ENCODE peak calls at places on chromosomes 11 and 22, in seven cellular contexts. F is fibroblast of mammary gland, X is psoas muscle, O is endodermal cell, T is GM12864, H is neuronal stem cell, W is astrocyte of the cerebellum. U is an unnamed sample.

GRCh38 chr22:46352691-46353386 is 17.3 kb downstream of the TRMU start:
- DNase-seq in F (peak), X (peak), O (peak), T (no peak), H (no peak), W (no peak), U (no peak)

GRCh38 chr11:110712643-110713468 is 619 bp upstream of the ARHGAP20 start:
- DNase-seq in F (peak), X (peak), O (no peak), T (no peak), H (peak), W (peak), U (no peak)

GRCh38 chr22:25404556-25404922 is 159.9 kb upstream of the GRK3 start:
- DNase-seq in F (no peak), X (no peak), O (peak), T (no peak), H (no peak), W (no peak), U (no peak)

GRCh38 chr11:118171274-118172062 is 5.0 kb downstream of the SCN2B start:
- DNase-seq in F (peak), X (peak), O (peak), T (peak), H (peak), W (peak), U (no peak)

GRCh38 chr11:107482234-107482633 is 24.6 kb upstream of the CWF19L2 start:
- DNase-seq in F (no peak), X (no peak), O (no peak), T (no peak), H (no peak), W (no peak), U (no peak)

GRCh38 chr11:608751-609354 is 6.9 kb downstream of the IRF7 start:
- DNase-seq in F (no peak), X (no peak), O (no peak), T (no peak), H (no peak), W (no peak), U (no peak)

GRCh38 chr11:12569499-12570040 is 104.7 kb upstream of the TEAD1 start:
- DNase-seq in F (peak), X (no peak), O (no peak), T (no peak), H (no peak), W (no peak), U (no peak)

GRCh38 chr11:62143727-62144126 is 19.9 kb downstream of the INCENP start:
- DNase-seq in F (no peak), X (no peak), O (peak), T (no peak), H (no peak), W (no peak), U (no peak)

GRCh38 chr11:73330569-73331093 is 22.6 kb downstream of the ARHGEF17 start:
- DNase-seq in F (peak), X (peak), O (peak), T (no peak), H (no peak), W (no peak), U (no peak)

GRCh38 chr11:34219862-34220490 is 114.5 kb downstream of the NAT10 start:
- DNase-seq in F (no peak), X (peak), O (no peak), T (no peak), H (no peak), W (no peak), U (no peak)

GRCh38 chr11:9765320-9766101 is 101.6 kb downstream of the SWAP70 start:
- DNase-seq in F (peak), X (peak), O (peak), T (no peak), H (no peak), W (peak), U (peak)

GRCh38 chr11:120521176-120521575 is 9.6 kb downstream of the GRIK4 start:
- DNase-seq in F (no peak), X (no peak), O (no peak), T (no peak), H (no peak), W (no peak), U (no peak)

GRCh38 chr11:2139118-2139490 is at the start of gene IGF2:
- DNase-seq in F (no peak), X (peak), O (peak), T (no peak), H (no peak), W (no peak), U (no peak)

GRCh38 chr22:38674888-38675287 is 6.9 kb upstream of the TOMM22 start:
- DNase-seq in F (no peak), X (no peak), O (no peak), T (no peak), H (no peak), W (no peak), U (no peak)

GRCh38 chr11:134266841-134267251 is 9.3 kb upstream of the GLB1L3 start:
- DNase-seq in F (peak), X (no peak), O (no peak), T (no peak), H (no peak), W (no peak), U (peak)

GRCh38 chr11:2780850-2781412 is 81.1 kb upstream of the KCNQ1OT1 start:
- DNase-seq in F (no peak), X (no peak), O (peak), T (no peak), H (no peak), W (no peak), U (no peak)

GRCh38 chr11:108019870-108020540 is 11.3 kb downstream of the CUL5 start:
- DNase-seq in F (peak), X (peak), O (no peak), T (no peak), H (no peak), W (no peak), U (no peak)

GRCh38 chr11:92843455-92843854 is 126.0 kb upstream of the MTNR1B start:
- DNase-seq in F (no peak), X (no peak), O (no peak), T (no peak), H (no peak), W (no peak), U (no peak)

GRCh38 chr11:15591112-15591537 is 476.4 kb downstream of the INSC start:
- DNase-seq in F (no peak), X (no peak), O (no peak), T (no peak), H (no peak), W (no peak), U (no peak)

GRCh38 chr11:44750440-44751005 is 23.8 kb downstream of the TSPAN18 start:
- DNase-seq in F (no peak), X (no peak), O (peak), T (no peak), H (no peak), W (no peak), U (no peak)

GRCh38 chr22:20549232-20549841 is 41.9 kb downstream of the MED15 start:
- DNase-seq in F (peak), X (peak), O (no peak), T (no peak), H (no peak), W (no peak), U (no peak)

GRCh38 chr11:18706330-18707243 is 8.0 kb downstream of the TMEM86A start:
- DNase-seq in F (peak), X (peak), O (no peak), T (peak), H (no peak), W (no peak), U (no peak)

GRCh38 chr11:6655020-6655789 is 404 bp downstream of the DCHS1 start:
- DNase-seq in F (no peak), X (no peak), O (peak), T (no peak), H (no peak), W (no peak), U (no peak)

GRCh38 chr22:42926034-42926433 is 69.0 kb upstream of the ARFGAP3 start:
- DNase-seq in F (no peak), X (no peak), O (no peak), T (no peak), H (no peak), W (no peak), U (no peak)

GRCh38 chr11:83092488-83093384 is 21.0 kb upstream of the RAB30 start:
- DNase-seq in F (no peak), X (peak), O (no peak), T (no peak), H (no peak), W (no peak), U (no peak)

GRCh38 chr11:75431533-75432525 is 1.2 kb downstream of the KLHL35 start:
- DNase-seq in F (no peak), X (peak), O (peak), T (no peak), H (no peak), W (no peak), U (no peak)

GRCh38 chr22:46413725-46414379 is 78.3 kb downstream of the TRMU start:
- DNase-seq in F (no peak), X (no peak), O (peak), T (no peak), H (no peak), W (no peak), U (no peak)

GRCh38 chr11:128908391-128909246 is 17.5 kb downstream of the KCNJ5 start:
- DNase-seq in F (peak), X (peak), O (no peak), T (no peak), H (no peak), W (no peak), U (no peak)

GRCh38 chr11:84780689-84781293 is 846.4 kb downstream of the DLG2 start:
- DNase-seq in F (peak), X (no peak), O (no peak), T (no peak), H (peak), W (peak), U (peak)

GRCh38 chr11:83649468-83649915 is 363.3 kb upstream of the CCDC90B start:
- DNase-seq in F (no peak), X (no peak), O (no peak), T (no peak), H (peak), W (no peak), U (no peak)

GRCh38 chr11:68750197-68750987 is 928 bp downstream of the TESMIN start:
- DNase-seq in F (no peak), X (peak), O (peak), T (no peak), H (peak), W (no peak), U (no peak)

GRCh38 chr11:2888266-2888968 is 2.8 kb upstream of the CDKN1C start:
- DNase-seq in F (peak), X (peak), O (peak), T (no peak), H (peak), W (peak), U (peak)

GRCh38 chr22:44057411-44057987 is 33.4 kb downstream of the PARVB start:
- DNase-seq in F (peak), X (peak), O (no peak), T (no peak), H (no peak), W (no peak), U (no peak)

GRCh38 chr11:118109231-118109630 is 22.5 kb upstream of the SMIM35 start:
- DNase-seq in F (peak), X (peak), O (no peak), T (no peak), H (no peak), W (no peak), U (no peak)

GRCh38 chr22:20106205-20106848 is 9.6 kb upstream of the RANBP1 start:
- DNase-seq in F (no peak), X (peak), O (no peak), T (no peak), H (no peak), W (no peak), U (no peak)

GRCh38 chr11:46603704-46604308 is 10.0 kb upstream of the AMBRA1 start:
- DNase-seq in F (no peak), X (no peak), O (no peak), T (peak), H (no peak), W (no peak), U (no peak)

GRCh38 chr11:117816846-117817212 is 7.7 kb downstream of the FXYD2 start:
- DNase-seq in F (no peak), X (peak), O (peak), T (no peak), H (no peak), W (no peak), U (no peak)

GRCh38 chr22:45008853-45009751 is 703 bp downstream of the PHF21B start:
- DNase-seq in F (peak), X (no peak), O (peak), T (no peak), H (peak), W (no peak), U (no peak)

DNA sequence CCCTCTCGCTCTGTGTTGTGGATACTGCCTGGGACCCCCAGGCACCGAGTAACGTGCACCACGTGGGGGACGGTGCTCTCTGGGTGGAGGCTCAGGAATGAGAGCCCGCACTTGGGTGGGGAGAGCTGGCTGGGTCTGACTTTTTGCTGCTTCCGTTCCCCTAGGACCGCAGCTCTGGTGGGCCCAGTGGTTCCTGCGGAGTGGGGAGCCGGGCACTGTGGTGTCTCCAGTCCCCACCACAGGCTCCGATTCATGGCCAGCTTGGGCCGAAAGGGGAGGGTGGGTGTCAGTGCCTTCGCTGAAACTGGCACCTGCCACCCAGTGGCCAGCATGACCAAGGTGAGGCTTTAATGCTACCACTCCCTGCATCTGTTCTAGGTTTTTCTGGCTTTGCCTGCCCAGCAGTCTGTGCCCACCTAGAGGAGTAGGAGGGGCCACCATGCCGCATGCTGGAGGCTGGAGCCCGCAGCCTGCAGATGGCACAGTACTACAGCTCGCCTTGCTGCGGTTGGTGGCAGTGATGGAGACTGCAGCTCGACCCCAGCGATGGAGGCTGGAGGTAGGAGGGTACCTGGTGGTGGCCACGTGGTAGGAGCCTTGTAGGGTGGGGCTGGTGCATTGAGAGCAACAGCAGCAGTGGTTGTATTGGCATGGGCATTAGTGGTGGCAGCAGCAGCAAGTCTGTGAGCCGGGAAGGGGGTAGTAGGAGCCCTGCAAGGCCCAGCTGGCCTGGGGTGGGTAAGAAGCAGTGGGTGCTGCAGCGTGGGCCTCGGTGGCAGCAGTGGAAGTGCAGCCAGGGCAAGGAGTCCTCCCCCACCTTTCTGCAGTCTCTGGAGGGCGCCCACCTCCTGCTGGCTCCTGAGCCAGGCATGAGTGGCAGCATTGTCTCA is 118.8 kb upstream of the VPREB1 start:
- DNase-seq in F (no peak), X (no peak), O (no peak), T (no peak), H (no peak), W (no peak), U (no peak)
- H3K4me3 ChIP-seq in F (no peak), X (no peak), O (no peak), T (no peak), H (no peak), W (no peak), U (no peak)

DNA sequence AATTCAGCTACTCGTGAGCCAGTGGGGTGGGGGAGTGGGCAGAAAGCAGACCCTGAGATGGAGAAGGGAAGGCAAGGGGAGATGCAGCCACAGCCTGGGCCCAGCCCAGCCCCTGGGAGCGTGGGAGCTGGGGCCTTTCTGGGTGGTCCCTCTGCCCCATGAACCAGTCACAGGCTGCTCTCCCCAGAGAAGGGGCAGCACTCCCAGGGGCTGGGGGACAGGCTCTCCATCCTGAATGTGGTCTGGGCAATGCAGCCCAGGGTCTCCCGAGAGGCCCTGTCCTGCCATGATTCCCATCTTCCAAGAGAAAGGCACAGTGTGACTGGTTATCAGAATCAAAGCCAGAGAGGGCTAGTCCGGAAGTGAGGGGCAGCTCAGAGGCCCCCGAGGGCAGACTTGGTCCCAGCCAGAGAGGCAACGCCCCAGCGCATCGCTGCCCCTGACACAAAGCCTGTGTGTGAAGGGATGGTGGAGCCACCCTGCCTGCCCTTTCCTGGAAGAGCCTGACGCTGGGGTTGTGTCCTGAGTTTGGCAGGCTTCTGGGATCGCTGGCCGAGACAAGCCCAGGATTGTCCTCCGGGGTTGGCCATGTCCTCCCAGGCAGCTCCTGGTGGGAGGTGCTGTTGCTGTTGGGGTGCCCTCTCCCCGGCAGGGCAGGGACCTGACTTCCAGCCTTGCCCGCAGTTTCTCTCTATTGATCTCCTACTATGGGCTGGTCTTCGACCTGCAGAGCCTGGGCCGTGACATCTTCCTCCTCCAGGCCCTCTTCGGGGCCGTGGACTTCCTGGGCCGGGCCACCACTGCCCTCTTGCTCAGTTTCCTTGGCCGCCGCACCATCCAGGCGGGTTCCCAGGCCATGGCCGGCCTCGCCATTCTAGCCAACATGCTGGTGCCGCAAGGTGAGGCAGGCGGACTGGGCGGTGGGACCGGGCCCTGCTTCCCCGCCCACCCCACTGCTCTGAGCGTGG is 23.8 kb upstream of the SLC22A12 start:
- DNase-seq in F (no peak), X (no peak), O (peak), T (no peak), H (no peak), W (no peak), U (no peak)
- H3K4me3 ChIP-seq in F (no peak), X (no peak), O (no peak), T (no peak), H (peak), W (no peak), U (no peak)

GRCh38 chr22:50672471-50673230 is at the start of gene SHANK3:
- DNase-seq in F (no peak), X (peak), O (peak), T (no peak), H (no peak), W (no peak), U (no peak)
- H3K4me3 ChIP-seq in F (no peak), X (peak), O (peak), T (no peak), H (peak), W (peak), U (no peak)

DNA sequence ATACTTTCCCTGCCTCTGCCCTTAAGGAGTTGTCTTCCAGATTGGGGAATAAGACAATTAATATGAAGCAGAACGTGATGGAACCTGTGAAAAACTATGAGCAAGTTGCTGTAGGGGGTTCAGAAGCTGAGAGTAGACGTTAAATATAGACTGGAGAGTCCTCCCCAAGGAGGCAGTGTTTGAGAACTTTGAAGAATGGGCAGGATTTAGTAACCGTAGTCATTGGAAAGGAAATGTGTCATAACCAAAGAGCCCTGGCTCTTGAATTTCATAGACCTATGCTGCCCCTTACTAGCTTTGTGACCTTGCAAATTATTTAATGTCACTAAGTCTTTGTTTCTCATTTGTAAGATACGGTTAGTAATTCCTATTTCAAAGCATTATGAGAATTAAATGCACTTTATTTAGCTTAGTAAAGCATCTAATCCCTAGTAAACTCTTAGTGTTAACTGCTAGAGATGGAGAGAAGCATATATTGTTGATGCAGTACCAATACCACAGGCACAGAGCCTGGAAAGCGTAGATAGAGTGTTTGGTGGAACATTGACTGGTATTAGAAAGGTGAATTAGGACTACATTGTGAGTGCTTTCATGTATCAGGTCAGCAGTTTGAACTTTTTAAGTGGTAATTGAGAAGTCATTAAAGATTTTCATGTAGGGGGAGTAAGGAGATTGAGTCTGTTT is 54.1 kb downstream of the MCAM start:
- DNase-seq in F (peak), X (no peak), O (no peak), T (no peak), H (no peak), W (no peak), U (no peak)
- H3K4me3 ChIP-seq in F (no peak), X (no peak), O (no peak), T (no peak), H (no peak), W (no peak), U (no peak)

DNA sequence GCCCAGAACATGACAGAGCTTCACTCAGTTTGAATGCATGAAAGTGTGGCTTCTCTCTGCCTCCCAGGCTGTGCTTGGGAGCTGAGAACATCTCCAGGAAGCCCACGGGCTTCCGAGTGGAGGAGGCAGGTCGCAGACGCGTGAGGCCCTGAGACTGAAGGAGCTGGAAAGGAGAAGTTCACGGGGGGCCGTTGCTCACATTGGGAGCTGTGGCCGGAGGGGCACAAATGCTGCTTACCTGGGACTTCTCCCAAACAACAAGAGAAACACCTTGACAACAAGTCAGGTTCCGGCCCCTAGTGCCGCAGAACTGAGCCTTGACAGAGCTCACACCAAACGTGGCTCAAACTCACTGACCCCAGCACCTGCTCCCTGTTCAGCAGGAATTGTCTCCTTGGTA is 207.0 kb downstream of the BRD1 start:
- DNase-seq in F (no peak), X (no peak), O (no peak), T (no peak), H (no peak), W (no peak), U (no peak)
- H3K4me3 ChIP-seq in F (no peak), X (no peak), O (no peak), T (no peak), H (no peak), W (no peak), U (no peak)

GRCh38 chr11:115408036-115408911 is 95.9 kb downstream of the CADM1 start:
- DNase-seq in F (no peak), X (no peak), O (no peak), T (no peak), H (no peak), W (peak), U (peak)
- H3K4me3 ChIP-seq in F (no peak), X (no peak), O (no peak), T (no peak), H (no peak), W (no peak), U (no peak)

U was measured in AG04449.